ENCODE peak calls at places on chromosomes 3 and 15, in four cellular contexts. L is K562, E is GM12878, W is HepG2. Y is an unnamed sample.

GRCh38 chr15:100115711-100116090 is 226.1 kb downstream of the ADAMTS17 start:
- DNase-seq in L (no peak), E (no peak), W (no peak), Y (no peak)

GRCh38 chr3:64074091-64074490 is 50.8 kb upstream of the PSMD6 start:
- DNase-seq in L (no peak), E (no peak), W (no peak), Y (no peak)

GRCh38 chr15:100803158-100803440 is 76.5 kb upstream of the ALDH1A3 start:
- DNase-seq in L (no peak), E (no peak), W (no peak), Y (no peak)

GRCh38 chr3:44648564-44649229 is at the start of gene ZNF35:
- DNase-seq in L (peak; percentile 95), E (peak; percentile 41), W (no peak), Y (peak; percentile 88)

GRCh38 chr15:67127334-67127664 is 61.9 kb downstream of the SMAD3 start:
- DNase-seq in L (no peak), E (no peak), W (no peak), Y (no peak)

GRCh38 chr3:128784228-128784627 is 58.2 kb downstream of the RAB7A start:
- DNase-seq in L (peak; percentile 71), E (no peak), W (peak; percentile 9), Y (peak; percentile 83)

GRCh38 chr3:114730397-114730796 is 416.7 kb downstream of the ZBTB20 start:
- DNase-seq in L (no peak), E (no peak), W (peak; percentile 43), Y (no peak)

GRCh38 chr3:59499954-59500353 is 450.1 kb upstream of the CFAP20DC start:
- DNase-seq in L (no peak), E (no peak), W (no peak), Y (peak; percentile 20)

GRCh38 chr3:57060089-57060829 is at the start of gene SPATA12:
- DNase-seq in L (peak; percentile 59), E (no peak), W (peak; percentile 91), Y (peak; percentile 72)

GRCh38 chr3:183249006-183249718 is 3.9 kb upstream of the B3GNT5 start:
- DNase-seq in L (no peak), E (no peak), W (no peak), Y (no peak)

GRCh38 chr15:94083467-94083991 is 147.8 kb upstream of the MCTP2 start:
- DNase-seq in L (no peak), E (no peak), W (no peak), Y (no peak)

GRCh38 chr3:120743556-120744195 is 1.1 kb downstream of the GTF2E1 start:
- DNase-seq in L (peak; percentile 16), E (no peak), W (no peak), Y (no peak)

GRCh38 chr15:31306426-31307269 is 20.0 kb upstream of the KLF13 start:
- DNase-seq in L (no peak), E (no peak), W (no peak), Y (peak; percentile 96)

GRCh38 chr3:6807967-6808588 is 52.8 kb upstream of the GRM7 start:
- DNase-seq in L (no peak), E (no peak), W (no peak), Y (no peak)

GRCh38 chr3:170007031-170007663 is 30.6 kb upstream of the GPR160 start:
- DNase-seq in L (peak; percentile 18), E (peak; percentile 37), W (peak; percentile 51), Y (no peak)

GRCh38 chr3:117955196-117955595 is 1079.5 kb downstream of the IGSF11 start:
- DNase-seq in L (no peak), E (no peak), W (no peak), Y (no peak)

GRCh38 chr15:77508541-77509505 is 88.1 kb downstream of the HMG20A start:
- DNase-seq in L (no peak), E (no peak), W (no peak), Y (no peak)
- TF ChIP-seq USF2 in L (no peak), E (no peak), W (no peak), Y (no peak)

GRCh38 chr15:58528197-58528870 is 96.5 kb downstream of the LIPC start:
- DNase-seq in L (no peak), E (no peak), W (peak; percentile 89), Y (no peak)

GRCh38 chr15:58529041-58529440 is 97.2 kb downstream of the LIPC start:
- DNase-seq in L (no peak), E (no peak), W (no peak), Y (no peak)

GRCh38 chr15:58527573-58528196 is 95.9 kb downstream of the LIPC start:
- DNase-seq in L (no peak), E (no peak), W (no peak), Y (no peak)

GRCh38 chr15:58532126-58532525 is 100.3 kb downstream of the LIPC start:
- DNase-seq in L (no peak), E (no peak), W (no peak), Y (no peak)

DNA sequence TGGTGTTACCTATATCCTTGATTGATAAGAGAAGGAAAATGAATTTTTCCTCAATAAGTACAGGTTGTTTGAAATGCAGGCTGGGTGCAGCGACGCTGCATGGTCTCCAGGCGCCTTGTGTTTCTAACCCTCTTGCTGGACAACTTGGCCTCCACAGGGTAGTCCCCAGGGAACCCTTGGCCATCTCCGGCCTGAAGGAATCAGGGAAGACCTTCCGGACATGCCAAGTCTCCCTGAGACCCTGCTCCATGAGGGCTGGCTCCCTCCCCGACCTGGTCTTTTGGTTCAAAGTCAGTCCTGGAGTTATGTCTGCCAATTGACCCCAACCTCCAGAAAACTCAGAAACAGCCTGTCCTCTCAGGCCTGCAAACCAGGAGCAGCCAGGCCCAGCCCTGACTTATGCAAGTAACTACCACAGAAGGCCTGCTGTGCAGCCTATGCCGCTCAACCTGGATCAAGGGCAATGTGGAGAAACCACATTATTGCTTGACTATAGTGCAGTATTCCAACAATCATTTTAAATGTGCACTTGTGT is 98.3 kb downstream of the LIPC start:
- DNase-seq in L (no peak), E (no peak), W (no peak), Y (no peak)
- TF ChIP-seq CREB1 in L (no peak), E (no peak), W (no peak), Y (no peak)

DNA sequence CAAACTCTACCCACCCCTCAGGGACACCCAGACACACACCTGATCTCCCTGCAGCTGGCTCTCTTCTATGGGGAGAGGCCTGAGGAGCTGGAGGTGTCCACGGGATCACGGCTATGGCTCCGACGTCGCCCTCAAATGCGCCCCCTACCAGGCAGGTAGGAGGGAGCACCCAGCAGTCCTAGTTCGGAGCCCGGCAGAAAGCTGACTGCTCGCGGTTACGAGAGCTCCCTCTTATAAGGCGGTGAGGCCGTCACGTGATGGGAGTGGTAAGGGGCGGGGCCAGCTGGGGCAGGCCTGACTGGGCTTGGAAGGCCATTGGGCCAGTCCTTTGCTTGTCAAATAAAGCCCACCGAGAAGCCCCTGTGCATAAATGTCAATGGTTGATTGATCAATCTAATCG is at the start of gene PRR20G:
- DNase-seq in L (no peak), E (no peak), W (no peak), Y (peak; percentile 56)
- TF ChIP-seq TCF7 in L (no peak), E (no peak), W (no peak), Y (no peak)

DNA sequence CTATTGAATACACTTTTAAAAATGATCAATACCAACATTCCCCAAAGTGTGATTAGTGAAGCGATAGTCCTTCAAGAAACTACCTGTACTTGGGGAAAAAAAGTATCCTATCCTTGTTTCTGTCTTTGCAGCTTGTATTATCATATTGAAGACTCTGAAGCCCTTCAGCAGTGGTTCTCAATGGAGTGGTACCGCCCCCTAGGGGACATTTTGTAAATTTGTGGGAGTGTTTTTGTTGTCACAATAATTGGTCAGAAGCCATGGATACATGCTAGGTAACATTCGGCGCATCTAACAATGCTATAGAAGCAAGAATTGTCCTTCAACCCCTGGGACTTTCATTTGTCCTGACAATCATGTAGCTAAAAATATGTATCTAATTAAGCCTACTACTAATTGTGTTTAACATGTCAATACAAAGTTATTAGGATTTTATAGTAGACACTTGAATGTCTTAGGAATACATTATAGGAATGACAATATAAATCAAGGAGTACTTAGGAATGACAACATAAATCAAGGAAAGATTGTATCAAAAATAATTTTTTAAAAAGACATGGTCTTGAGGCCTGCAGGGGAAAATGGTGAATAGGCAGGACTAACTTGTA is 53.7 kb downstream of the NMD3 start:
- DNase-seq in L (peak; percentile 69), E (no peak), W (peak; percentile 51), Y (peak; percentile 54)
- TF ChIP-seq USF2 in L (no peak), E (no peak), W (no peak), Y (no peak)

GRCh38 chr15:65937046-65937445 is 67.8 kb downstream of the RAB11A start:
- DNase-seq in L (no peak), E (no peak), W (no peak), Y (no peak)

GRCh38 chr15:65942436-65942835 is 73.1 kb downstream of the RAB11A start:
- DNase-seq in L (no peak), E (no peak), W (no peak), Y (no peak)

GRCh38 chr15:65939901-65940617 is 70.8 kb downstream of the RAB11A start:
- DNase-seq in L (no peak), E (no peak), W (no peak), Y (no peak)

GRCh38 chr15:65937476-65937875 is 68.2 kb downstream of the RAB11A start:
- DNase-seq in L (peak; percentile 13), E (no peak), W (no peak), Y (no peak)

GRCh38 chr15:65940618-65940909 is 71.3 kb downstream of the RAB11A start:
- DNase-seq in L (peak; percentile 12), E (no peak), W (no peak), Y (no peak)
- TF ChIP-seq CREB1 in L (no peak), E (no peak), W (no peak), Y (no peak)

DNA sequence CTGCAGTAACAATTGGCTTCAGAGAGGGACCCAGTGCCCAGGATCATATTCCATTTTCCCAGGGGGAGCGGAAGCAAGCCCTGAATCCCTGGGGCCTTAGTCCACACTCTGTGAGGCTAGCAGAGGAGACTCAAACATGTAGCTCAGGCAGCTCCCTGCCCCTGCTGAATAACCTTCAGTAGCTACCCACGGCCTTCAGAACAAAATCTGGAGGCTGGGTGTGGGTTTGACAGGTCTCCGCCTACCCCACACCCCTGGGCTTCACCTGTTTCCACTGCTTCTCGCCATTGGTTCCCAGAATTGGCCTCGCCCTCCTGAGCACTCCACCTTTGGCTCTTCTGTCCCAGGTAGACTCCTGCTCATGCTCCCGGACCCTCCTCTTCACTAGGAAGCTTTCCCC is 93.6 kb upstream of the ATP2B2 start:
- DNase-seq in L (no peak), E (no peak), W (no peak), Y (no peak)
- TF ChIP-seq TCF7 in L (no peak), E (no peak), W (no peak), Y (no peak)

DNA sequence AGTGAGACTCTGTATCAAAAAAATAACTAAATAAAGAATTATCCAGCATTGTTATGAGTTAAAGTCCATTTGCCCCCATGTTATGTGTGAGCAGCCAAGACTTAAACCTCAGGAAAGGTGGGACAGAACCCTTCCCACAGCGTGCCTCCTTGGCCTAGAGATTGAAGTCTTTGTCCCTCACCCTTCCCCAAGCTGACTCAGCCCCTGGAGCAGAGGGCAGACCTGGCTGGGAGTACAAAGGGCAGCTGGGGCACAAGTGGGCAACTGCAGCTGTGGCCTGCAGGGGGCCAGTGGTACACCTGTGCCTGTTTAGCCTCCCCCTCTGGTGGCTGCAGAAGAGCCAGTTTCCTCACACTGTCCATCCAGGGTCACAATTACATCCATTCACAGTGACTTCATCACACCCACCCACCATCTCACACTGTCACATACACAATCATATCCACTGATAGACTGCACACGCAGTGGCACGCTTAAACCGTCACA is 940 bp upstream of the ACY1 start:
- DNase-seq in L (peak; percentile 64), E (no peak), W (peak; percentile 91), Y (peak; percentile 66)
- TF ChIP-seq USF2 in L (no peak), E (no peak), W (no peak), Y (no peak)